ENCODE peak calls at places on chromosomes 12 and 14, in six cellular contexts. Q is GM06990; W is stimulated activated CD4-positive, alpha-beta T cell treated with anti-CD3 and anti-CD28 coated beads, Interleukin-15, amount 100 ng/mL, for 1 hour; G is cardiac fibroblast; Y is GM13976; I is COR-L47. N is an unnamed sample.

GRCh38 chr12:94429191-94429590 is 30.5 kb downstream of the CEP83 start:
- DNase-seq in Q (peak), G (no peak), W (no peak), Y (no peak), I (no peak), N (peak)

GRCh38 chr12:6936642-6937480 is 6.8 kb upstream of the RNU7-1 start:
- DNase-seq in I (peak), W (no peak), G (no peak), Q (peak), Y (peak), N (peak)

GRCh38 chr12:43973993-43974392 is 138.1 kb downstream of the TMEM117 start:
- DNase-seq in G (no peak), Q (no peak), Y (no peak), W (no peak), I (no peak), N (no peak)

GRCh38 chr12:63440063-63440462 is 228.2 kb downstream of the DPY19L2 start:
- DNase-seq in Y (no peak), I (peak), Q (no peak), G (no peak), W (no peak), N (no peak)

GRCh38 chr12:123767613-123768012 is 5.5 kb downstream of the DNAH10 start:
- DNase-seq in W (no peak), Q (peak), Y (peak), I (no peak), G (no peak), N (no peak)

GRCh38 chr12:64551676-64552075 is 58.6 kb upstream of the RASSF3 start:
- DNase-seq in Q (no peak), Y (no peak), W (no peak), G (no peak), I (no peak), N (no peak)

GRCh38 chr12:19712041-19712440 is 272.7 kb downstream of the AEBP2 start:
- DNase-seq in Q (no peak), G (peak), Y (no peak), I (no peak), W (no peak), N (no peak)

GRCh38 chr14:100475268-100475667 is 111.9 kb downstream of the BEGAIN start:
- DNase-seq in I (no peak), W (no peak), Y (no peak), G (no peak), Q (no peak), N (no peak)

GRCh38 chr12:99498756-99499155 is 148.8 kb upstream of the GARIN6 start:
- DNase-seq in Q (no peak), I (no peak), Y (no peak), G (peak), W (no peak), N (peak)

GRCh38 chr12:44628180-44628579 is 247.9 kb downstream of the NELL2 start:
- DNase-seq in Y (no peak), I (no peak), Q (no peak), G (no peak), W (no peak), N (no peak)

GRCh38 chr12:6278439-6279255 is 31.8 kb upstream of the PLEKHG6 start:
- DNase-seq in G (peak), Q (peak), W (peak), Y (peak), I (no peak), N (peak)

GRCh38 chr12:6852651-6853354 is 853 bp downstream of the USP5 start:
- DNase-seq in I (no peak), Q (peak), W (peak), G (peak), Y (no peak), N (peak)

GRCh38 chr14:66045572-66046021 is 440.6 kb upstream of the CCDC196 start:
- DNase-seq in Q (no peak), W (no peak), I (no peak), Y (no peak), G (peak), N (peak)

N was measured in endodermal cell.